ENCODE peak calls at places on chromosomes 13 and 19, in seven cellular contexts. C is cardiac muscle cell, T is heart right ventricle, O is MM.1S, N is transverse colon, W is astrocyte of the cerebellum, B is nephron progenitor cell. E is an unnamed sample.

GRCh38 chr13:41568990-41569387 is 111.6 kb downstream of the RGCC start:
- DNase-seq in C (no peak), T (no peak), O (no peak), N (no peak), W (peak), B (no peak), E (no peak)

GRCh38 chr13:33316890-33317289 is 31.3 kb upstream of the STARD13 start:
- DNase-seq in C (no peak), T (no peak), O (no peak), N (no peak), W (no peak), B (no peak), E (no peak)

GRCh38 chr19:43595605-43595998 is 332 bp downstream of the IRGQ start:
- DNase-seq in C (no peak), T (no peak), O (peak), N (peak), W (no peak), B (no peak), E (no peak)

GRCh38 chr19:32902448-32902847 is 32.9 kb upstream of the SLC7A9 start:
- DNase-seq in C (no peak), T (no peak), O (no peak), N (peak), W (no peak), B (no peak), E (no peak)

GRCh38 chr19:50460161-50460765 is 16.0 kb upstream of the EMC10 start:
- DNase-seq in C (no peak), T (no peak), O (peak), N (no peak), W (no peak), B (no peak), E (no peak)

GRCh38 chr13:24100152-24100551 is 60.4 kb upstream of the SPATA13 start:
- DNase-seq in C (no peak), T (no peak), O (no peak), N (no peak), W (no peak), B (no peak), E (no peak)

GRCh38 chr13:98025480-98026025 is 72.1 kb downstream of the IPO5 start:
- DNase-seq in C (no peak), T (no peak), O (no peak), N (no peak), W (no peak), B (no peak), E (no peak)

GRCh38 chr13:30907167-30907761 is 1.2 kb downstream of the MEDAG start:
- DNase-seq in C (no peak), T (peak), O (no peak), N (no peak), W (no peak), B (no peak), E (no peak)

GRCh38 chr19:5131866-5132561 is 163.1 kb downstream of the KDM4B start:
- DNase-seq in C (no peak), T (no peak), O (no peak), N (no peak), W (no peak), B (no peak), E (no peak)

GRCh38 chr13:97113231-97114001 is 108.7 kb upstream of the MBNL2 start:
- DNase-seq in C (no peak), T (no peak), O (no peak), N (no peak), W (no peak), B (no peak), E (no peak)

GRCh38 chr13:105370011-105370645 is 1165.3 kb downstream of the EFNB2 start:
- DNase-seq in C (no peak), T (no peak), O (no peak), N (no peak), W (no peak), B (no peak), E (peak)

GRCh38 chr19:58555920-58556632 is 1.2 kb upstream of the CHMP2A start:
- DNase-seq in C (no peak), T (no peak), O (no peak), N (no peak), W (no peak), B (no peak), E (no peak)

GRCh38 chr19:19280561-19280960 is 7.5 kb upstream of the TM6SF2 start:
- DNase-seq in C (no peak), T (no peak), O (no peak), N (no peak), W (no peak), B (no peak), E (no peak)

GRCh38 chr19:40398417-40399056 is 8.6 kb upstream of the HIPK4 start:
- DNase-seq in C (peak), T (no peak), O (no peak), N (peak), W (no peak), B (peak), E (no peak)

GRCh38 chr13:109691689-109692088 is 94.7 kb downstream of the IRS2 start:
- DNase-seq in C (no peak), T (no peak), O (no peak), N (no peak), W (no peak), B (no peak), E (no peak)

GRCh38 chr13:38542601-38543000 is 144.3 kb upstream of the FREM2 start:
- DNase-seq in C (no peak), T (no peak), O (no peak), N (no peak), W (no peak), B (no peak), E (no peak)

GRCh38 chr13:43273362-43273761 is 250.0 kb downstream of the DNAJC15 start:
- DNase-seq in C (no peak), T (no peak), O (no peak), N (no peak), W (no peak), B (no peak), E (no peak)

GRCh38 chr19:33749619-33750175 is 47.0 kb upstream of the KCTD15 start:
- DNase-seq in C (no peak), T (no peak), O (no peak), N (no peak), W (no peak), B (no peak), E (no peak)

GRCh38 chr13:62358646-62358932 is 942.9 kb upstream of the PCDH20 start:
- DNase-seq in C (no peak), T (no peak), O (no peak), N (no peak), W (no peak), B (no peak), E (no peak)

GRCh38 chr19:32599736-32600157 is 18.8 kb downstream of the PDCD5 start:
- DNase-seq in C (peak), T (peak), O (peak), N (peak), W (peak), B (peak), E (peak)

GRCh38 chr19:18951721-18952281 is 10.8 kb upstream of the HOMER3 start:
- DNase-seq in C (no peak), T (no peak), O (no peak), N (no peak), W (no peak), B (no peak), E (no peak)

GRCh38 chr19:48123907-48124675 is 13.5 kb upstream of the PLA2G4C start:
- DNase-seq in C (no peak), T (no peak), O (no peak), N (no peak), W (peak), B (no peak), E (no peak)
- TF ChIP-seq CTCF in C (peak), T (no peak), O (no peak), N (no peak), W (peak), B (no peak), E (peak)

GRCh38 chr13:77975358-77976042 is 56.9 kb upstream of the EDNRB start:
- DNase-seq in C (no peak), T (no peak), O (no peak), N (no peak), W (no peak), B (no peak), E (no peak)
- TF ChIP-seq CTCF in C (no peak), T (no peak), O (no peak), N (no peak), W (no peak), B (no peak), E (no peak)

GRCh38 chr19:3061214-3062161 is 807 bp downstream of the TLE5 start:
- DNase-seq in C (peak), T (peak), O (no peak), N (peak), W (no peak), B (no peak), E (no peak)
- TF ChIP-seq CTCF in C (peak), T (peak), O (no peak), N (peak), W (peak), B (no peak), E (peak)

DNA sequence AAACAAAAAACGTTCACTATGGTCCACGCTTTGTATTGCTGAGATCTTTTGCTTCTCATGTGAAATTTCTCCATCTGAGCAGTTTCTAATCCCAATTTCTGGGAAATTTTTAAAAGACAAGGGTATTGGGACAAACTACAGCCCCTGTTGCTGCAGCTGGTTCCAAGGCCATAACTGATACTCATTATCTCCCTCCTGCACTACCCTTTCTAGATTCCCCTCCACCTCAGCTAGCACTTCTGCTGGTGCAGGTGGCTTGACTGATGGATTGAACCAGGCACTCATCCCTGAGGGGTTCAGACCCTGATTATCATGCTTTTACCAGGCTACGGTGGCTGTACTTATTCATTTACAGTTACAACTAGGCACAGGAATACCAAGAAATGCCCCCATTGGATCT is 4.1 kb upstream of the RNF6 start:
- DNase-seq in C (no peak), T (no peak), O (no peak), N (no peak), W (no peak), B (no peak), E (no peak)
- TF ChIP-seq CTCF in C (no peak), T (no peak), O (no peak), N (no peak), W (no peak), B (no peak), E (no peak)

GRCh38 chr19:55832676-55833075 is 877 bp upstream of the NLRP11 start:
- DNase-seq in C (no peak), T (no peak), O (no peak), N (no peak), W (no peak), B (no peak), E (no peak)

GRCh38 chr19:55836340-55836739 is at the start of gene NLRP4:
- DNase-seq in C (no peak), T (no peak), O (no peak), N (no peak), W (no peak), B (no peak), E (no peak)

GRCh38 chr19:55831846-55832245 is at the start of gene NLRP11:
- DNase-seq in C (no peak), T (no peak), O (no peak), N (no peak), W (no peak), B (no peak), E (no peak)

DNA sequence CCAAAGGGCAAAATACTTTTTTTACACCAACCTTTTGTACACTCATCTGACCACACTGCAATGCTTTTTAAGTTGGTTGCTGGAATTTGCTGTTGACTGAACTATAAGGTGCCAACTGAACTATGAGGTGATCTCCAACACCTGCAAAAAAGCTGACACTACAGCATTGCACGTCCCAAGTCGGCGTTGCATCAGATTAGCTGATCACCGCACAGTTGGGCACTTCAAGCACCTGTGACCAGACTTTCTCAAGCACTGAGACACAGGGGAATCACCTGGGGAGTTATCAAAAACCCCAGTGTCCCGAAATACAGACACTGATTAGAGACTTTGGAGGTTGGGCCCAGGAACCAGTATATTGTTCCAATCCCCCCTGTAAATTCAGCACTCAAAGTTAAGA is 1.1 kb downstream of the NLRP11 start:
- DNase-seq in C (no peak), T (no peak), O (peak), N (no peak), W (no peak), B (no peak), E (no peak)
- TF ChIP-seq CTCF in C (no peak), T (no peak), O (no peak), N (no peak), W (no peak), B (no peak), E (no peak)

GRCh38 chr19:383922-384800 is 24.8 kb downstream of the C2CD4C start:
- DNase-seq in C (peak), T (no peak), O (no peak), N (no peak), W (no peak), B (peak), E (no peak)
- TF ChIP-seq CTCF in C (peak), T (peak), O (peak), N (peak), W (peak), B (peak), E (peak)

E was measured in AG04449.